ENCODE peak calls at places on chromosome 7, in six cellular contexts. One of them, this sample, is unnamed.

GRCh38 chr7:81339946-81340345 is 421.1 kb upstream of the SEMA3C start:
- ATAC-seq in activated B cell treated with CpG ODN at 0.5 μM for 24 hours: no peak
- ATAC-seq in stimulated activated effector memory CD8-positive, alpha-beta T cell treated with anti-CD3 and anti-CD28 coated beads, Interleukin-12 subunit alpha, Interleukin-12 subunit beta, amount 100 ng/mL, for 72 hours: no peak
- ATAC-seq in left ventricle myocardium superior: no peak
- ATAC-seq in left lung: no peak
- ATAC-seq in activated CD8-positive, alpha-beta T cell treated with anti-CD3 and anti-CD28 coated beads, Interleukin-2, amount 10 ng/mL, durations not matched to agents 7 days and 5 days: no peak
- ATAC-seq in this sample: no peak

GRCh38 chr7:69817096-69817495 is 218.8 kb downstream of the AUTS2 start:
- ATAC-seq in activated B cell treated with CpG ODN at 0.5 μM for 24 hours: no peak
- ATAC-seq in stimulated activated effector memory CD8-positive, alpha-beta T cell treated with anti-CD3 and anti-CD28 coated beads, Interleukin-12 subunit alpha, Interleukin-12 subunit beta, amount 100 ng/mL, for 72 hours: no peak
- ATAC-seq in left ventricle myocardium superior: peak
- ATAC-seq in left lung: no peak
- ATAC-seq in activated CD8-positive, alpha-beta T cell treated with anti-CD3 and anti-CD28 coated beads, Interleukin-2, amount 10 ng/mL, durations not matched to agents 7 days and 5 days: no peak
- ATAC-seq in this sample: no peak

GRCh38 chr7:16345979-16346958 is 75.1 kb downstream of the CRPPA start:
- ATAC-seq in activated B cell treated with CpG ODN at 0.5 μM for 24 hours: no peak
- ATAC-seq in stimulated activated effector memory CD8-positive, alpha-beta T cell treated with anti-CD3 and anti-CD28 coated beads, Interleukin-12 subunit alpha, Interleukin-12 subunit beta, amount 100 ng/mL, for 72 hours: peak
- ATAC-seq in left ventricle myocardium superior: peak
- ATAC-seq in left lung: peak
- ATAC-seq in activated CD8-positive, alpha-beta T cell treated with anti-CD3 and anti-CD28 coated beads, Interleukin-2, amount 10 ng/mL, durations not matched to agents 7 days and 5 days: no peak
- ATAC-seq in this sample: no peak

GRCh38 chr7:101680406-101681145 is 51.5 kb upstream of the MYL10 start:
- ATAC-seq in activated B cell treated with CpG ODN at 0.5 μM for 24 hours: no peak
- ATAC-seq in stimulated activated effector memory CD8-positive, alpha-beta T cell treated with anti-CD3 and anti-CD28 coated beads, Interleukin-12 subunit alpha, Interleukin-12 subunit beta, amount 100 ng/mL, for 72 hours: no peak
- ATAC-seq in left ventricle myocardium superior: peak
- ATAC-seq in left lung: peak
- ATAC-seq in activated CD8-positive, alpha-beta T cell treated with anti-CD3 and anti-CD28 coated beads, Interleukin-2, amount 10 ng/mL, durations not matched to agents 7 days and 5 days: no peak
- ATAC-seq in this sample: no peak

GRCh38 chr7:135837675-135838074 is 89.1 kb upstream of the FAM180A start:
- ATAC-seq in activated B cell treated with CpG ODN at 0.5 μM for 24 hours: no peak
- ATAC-seq in stimulated activated effector memory CD8-positive, alpha-beta T cell treated with anti-CD3 and anti-CD28 coated beads, Interleukin-12 subunit alpha, Interleukin-12 subunit beta, amount 100 ng/mL, for 72 hours: no peak
- ATAC-seq in left ventricle myocardium superior: peak
- ATAC-seq in left lung: no peak
- ATAC-seq in activated CD8-positive, alpha-beta T cell treated with anti-CD3 and anti-CD28 coated beads, Interleukin-2, amount 10 ng/mL, durations not matched to agents 7 days and 5 days: no peak
- ATAC-seq in this sample: no peak

GRCh38 chr7:139494835-139495568 is 11.5 kb upstream of the KLRG2 start:
- ATAC-seq in activated B cell treated with CpG ODN at 0.5 μM for 24 hours: peak
- ATAC-seq in stimulated activated effector memory CD8-positive, alpha-beta T cell treated with anti-CD3 and anti-CD28 coated beads, Interleukin-12 subunit alpha, Interleukin-12 subunit beta, amount 100 ng/mL, for 72 hours: peak
- ATAC-seq in left ventricle myocardium superior: peak
- ATAC-seq in left lung: no peak
- ATAC-seq in activated CD8-positive, alpha-beta T cell treated with anti-CD3 and anti-CD28 coated beads, Interleukin-2, amount 10 ng/mL, durations not matched to agents 7 days and 5 days: peak
- ATAC-seq in this sample: peak

GRCh38 chr7:69962077-69962855 is 364.0 kb downstream of the AUTS2 start:
- ATAC-seq in activated B cell treated with CpG ODN at 0.5 μM for 24 hours: no peak
- ATAC-seq in stimulated activated effector memory CD8-positive, alpha-beta T cell treated with anti-CD3 and anti-CD28 coated beads, Interleukin-12 subunit alpha, Interleukin-12 subunit beta, amount 100 ng/mL, for 72 hours: no peak
- ATAC-seq in left ventricle myocardium superior: peak
- ATAC-seq in left lung: peak
- ATAC-seq in activated CD8-positive, alpha-beta T cell treated with anti-CD3 and anti-CD28 coated beads, Interleukin-2, amount 10 ng/mL, durations not matched to agents 7 days and 5 days: no peak
- ATAC-seq in this sample: peak

GRCh38 chr7:155685791-155686160 is 41.3 kb downstream of the RBM33 start:
- ATAC-seq in activated B cell treated with CpG ODN at 0.5 μM for 24 hours: no peak
- ATAC-seq in stimulated activated effector memory CD8-positive, alpha-beta T cell treated with anti-CD3 and anti-CD28 coated beads, Interleukin-12 subunit alpha, Interleukin-12 subunit beta, amount 100 ng/mL, for 72 hours: peak
- ATAC-seq in left ventricle myocardium superior: no peak
- ATAC-seq in left lung: no peak
- ATAC-seq in activated CD8-positive, alpha-beta T cell treated with anti-CD3 and anti-CD28 coated beads, Interleukin-2, amount 10 ng/mL, durations not matched to agents 7 days and 5 days: peak
- ATAC-seq in this sample: no peak

GRCh38 chr7:2978403-2978802 is 65.3 kb downstream of the CARD11 start:
- ATAC-seq in activated B cell treated with CpG ODN at 0.5 μM for 24 hours: peak
- ATAC-seq in stimulated activated effector memory CD8-positive, alpha-beta T cell treated with anti-CD3 and anti-CD28 coated beads, Interleukin-12 subunit alpha, Interleukin-12 subunit beta, amount 100 ng/mL, for 72 hours: peak
- ATAC-seq in left ventricle myocardium superior: no peak
- ATAC-seq in left lung: peak
- ATAC-seq in activated CD8-positive, alpha-beta T cell treated with anti-CD3 and anti-CD28 coated beads, Interleukin-2, amount 10 ng/mL, durations not matched to agents 7 days and 5 days: peak
- ATAC-seq in this sample: peak

GRCh38 chr7:32870298-32870697 is 21.3 kb downstream of the KBTBD2 start:
- ATAC-seq in activated B cell treated with CpG ODN at 0.5 μM for 24 hours: no peak
- ATAC-seq in stimulated activated effector memory CD8-positive, alpha-beta T cell treated with anti-CD3 and anti-CD28 coated beads, Interleukin-12 subunit alpha, Interleukin-12 subunit beta, amount 100 ng/mL, for 72 hours: peak
- ATAC-seq in left ventricle myocardium superior: no peak
- ATAC-seq in left lung: no peak
- ATAC-seq in activated CD8-positive, alpha-beta T cell treated with anti-CD3 and anti-CD28 coated beads, Interleukin-2, amount 10 ng/mL, durations not matched to agents 7 days and 5 days: no peak
- ATAC-seq in this sample: no peak

GRCh38 chr7:149459540-149460433 is 1.1 kb downstream of the ZNF777 start:
- ATAC-seq in activated B cell treated with CpG ODN at 0.5 μM for 24 hours: peak
- ATAC-seq in stimulated activated effector memory CD8-positive, alpha-beta T cell treated with anti-CD3 and anti-CD28 coated beads, Interleukin-12 subunit alpha, Interleukin-12 subunit beta, amount 100 ng/mL, for 72 hours: peak
- ATAC-seq in left ventricle myocardium superior: peak
- ATAC-seq in left lung: peak
- ATAC-seq in activated CD8-positive, alpha-beta T cell treated with anti-CD3 and anti-CD28 coated beads, Interleukin-2, amount 10 ng/mL, durations not matched to agents 7 days and 5 days: peak
- ATAC-seq in this sample: peak

GRCh38 chr7:106201176-106201575 is 83.6 kb downstream of the NAMPT start:
- ATAC-seq in activated B cell treated with CpG ODN at 0.5 μM for 24 hours: no peak
- ATAC-seq in stimulated activated effector memory CD8-positive, alpha-beta T cell treated with anti-CD3 and anti-CD28 coated beads, Interleukin-12 subunit alpha, Interleukin-12 subunit beta, amount 100 ng/mL, for 72 hours: no peak
- ATAC-seq in left ventricle myocardium superior: no peak
- ATAC-seq in left lung: no peak
- ATAC-seq in activated CD8-positive, alpha-beta T cell treated with anti-CD3 and anti-CD28 coated beads, Interleukin-2, amount 10 ng/mL, durations not matched to agents 7 days and 5 days: no peak
- ATAC-seq in this sample: no peak

GRCh38 chr7:87083865-87084519 is 24.5 kb upstream of the ELAPOR2 start:
- ATAC-seq in activated B cell treated with CpG ODN at 0.5 μM for 24 hours: no peak
- ATAC-seq in stimulated activated effector memory CD8-positive, alpha-beta T cell treated with anti-CD3 and anti-CD28 coated beads, Interleukin-12 subunit alpha, Interleukin-12 subunit beta, amount 100 ng/mL, for 72 hours: peak
- ATAC-seq in left ventricle myocardium superior: no peak
- ATAC-seq in left lung: no peak
- ATAC-seq in activated CD8-positive, alpha-beta T cell treated with anti-CD3 and anti-CD28 coated beads, Interleukin-2, amount 10 ng/mL, durations not matched to agents 7 days and 5 days: no peak
- ATAC-seq in this sample: no peak

GRCh38 chr7:151432658-151433521 is 7.1 kb downstream of the CRYGN start:
- ATAC-seq in activated B cell treated with CpG ODN at 0.5 μM for 24 hours: peak
- ATAC-seq in stimulated activated effector memory CD8-positive, alpha-beta T cell treated with anti-CD3 and anti-CD28 coated beads, Interleukin-12 subunit alpha, Interleukin-12 subunit beta, amount 100 ng/mL, for 72 hours: peak
- ATAC-seq in left ventricle myocardium superior: no peak
- ATAC-seq in left lung: no peak
- ATAC-seq in activated CD8-positive, alpha-beta T cell treated with anti-CD3 and anti-CD28 coated beads, Interleukin-2, amount 10 ng/mL, durations not matched to agents 7 days and 5 days: peak
- ATAC-seq in this sample: peak

GRCh38 chr7:127858091-127858914 is 172.9 kb downstream of the LRRC4 start:
- ATAC-seq in activated B cell treated with CpG ODN at 0.5 μM for 24 hours: no peak
- ATAC-seq in stimulated activated effector memory CD8-positive, alpha-beta T cell treated with anti-CD3 and anti-CD28 coated beads, Interleukin-12 subunit alpha, Interleukin-12 subunit beta, amount 100 ng/mL, for 72 hours: no peak
- ATAC-seq in left ventricle myocardium superior: peak
- ATAC-seq in left lung: no peak
- ATAC-seq in activated CD8-positive, alpha-beta T cell treated with anti-CD3 and anti-CD28 coated beads, Interleukin-2, amount 10 ng/mL, durations not matched to agents 7 days and 5 days: no peak
- ATAC-seq in this sample: no peak

GRCh38 chr7:116353614-116354013 is 143.3 kb downstream of the TES start:
- ATAC-seq in activated B cell treated with CpG ODN at 0.5 μM for 24 hours: no peak
- ATAC-seq in stimulated activated effector memory CD8-positive, alpha-beta T cell treated with anti-CD3 and anti-CD28 coated beads, Interleukin-12 subunit alpha, Interleukin-12 subunit beta, amount 100 ng/mL, for 72 hours: no peak
- ATAC-seq in left ventricle myocardium superior: peak
- ATAC-seq in left lung: peak
- ATAC-seq in activated CD8-positive, alpha-beta T cell treated with anti-CD3 and anti-CD28 coated beads, Interleukin-2, amount 10 ng/mL, durations not matched to agents 7 days and 5 days: no peak
- ATAC-seq in this sample: no peak

GRCh38 chr7:48691788-48692187 is 232.6 kb upstream of the CDC14C start:
- ATAC-seq in activated B cell treated with CpG ODN at 0.5 μM for 24 hours: no peak
- ATAC-seq in stimulated activated effector memory CD8-positive, alpha-beta T cell treated with anti-CD3 and anti-CD28 coated beads, Interleukin-12 subunit alpha, Interleukin-12 subunit beta, amount 100 ng/mL, for 72 hours: no peak
- ATAC-seq in left ventricle myocardium superior: no peak
- ATAC-seq in left lung: no peak
- ATAC-seq in activated CD8-positive, alpha-beta T cell treated with anti-CD3 and anti-CD28 coated beads, Interleukin-2, amount 10 ng/mL, durations not matched to agents 7 days and 5 days: no peak
- ATAC-seq in this sample: no peak

GRCh38 chr7:157276731-157277562 is 59.9 kb upstream of the DNAJB6 start:
- ATAC-seq in activated B cell treated with CpG ODN at 0.5 μM for 24 hours: no peak
- ATAC-seq in stimulated activated effector memory CD8-positive, alpha-beta T cell treated with anti-CD3 and anti-CD28 coated beads, Interleukin-12 subunit alpha, Interleukin-12 subunit beta, amount 100 ng/mL, for 72 hours: peak
- ATAC-seq in left ventricle myocardium superior: no peak
- ATAC-seq in left lung: no peak
- ATAC-seq in activated CD8-positive, alpha-beta T cell treated with anti-CD3 and anti-CD28 coated beads, Interleukin-2, amount 10 ng/mL, durations not matched to agents 7 days and 5 days: peak
- ATAC-seq in this sample: no peak

GRCh38 chr7:49644402-49645166 is 128.9 kb upstream of the VWC2 start:
- ATAC-seq in activated B cell treated with CpG ODN at 0.5 μM for 24 hours: no peak
- ATAC-seq in stimulated activated effector memory CD8-positive, alpha-beta T cell treated with anti-CD3 and anti-CD28 coated beads, Interleukin-12 subunit alpha, Interleukin-12 subunit beta, amount 100 ng/mL, for 72 hours: no peak
- ATAC-seq in left ventricle myocardium superior: no peak
- ATAC-seq in left lung: no peak
- ATAC-seq in activated CD8-positive, alpha-beta T cell treated with anti-CD3 and anti-CD28 coated beads, Interleukin-2, amount 10 ng/mL, durations not matched to agents 7 days and 5 days: no peak
- ATAC-seq in this sample: no peak